ENCODE peak calls at places on chromosomes 11 and 22, in seven cellular contexts. N is spleen, L is psoas muscle, B is right atrium auricular region, F is colonic mucosa, Y is uterus, P is IMR-90. V is an unnamed sample. For H3K9me3 and H3K4me1, the result is how much of the 10 kb centered on the place peaks cover.

GRCh38 chr11:126990716-126991480 is 9.7 kb downstream of the KIRREL3 start:
- DNase-seq in B (no peak), L (no peak), N (no peak), F (no peak), Y (no peak), P (peak), V (no peak)

GRCh38 chr11:116851631-116852030 is 14.2 kb upstream of the APOA1 start:
- DNase-seq in B (no peak), L (no peak), P (no peak), F (no peak), N (peak), Y (no peak), V (no peak)

GRCh38 chr11:38416141-38416540 is 1818.1 kb upstream of the RAG2 start:
- DNase-seq in P (no peak), F (no peak), B (no peak), L (no peak), N (no peak), Y (no peak), V (no peak)

GRCh38 chr22:35155403-35156025 is 89.6 kb downstream of the ISX start:
- DNase-seq in P (no peak), B (no peak), N (no peak), Y (no peak), L (no peak), F (no peak), V (no peak)

GRCh38 chr11:94574193-94574961 is 7.2 kb downstream of the PIWIL4 start:
- DNase-seq in B (no peak), F (no peak), Y (peak), P (peak), L (peak), N (no peak), V (no peak)

GRCh38 chr11:104529916-104530315 is 366.0 kb upstream of the PDGFD start:
- DNase-seq in Y (no peak), B (no peak), N (no peak), P (no peak), L (no peak), F (no peak), V (no peak)

GRCh38 chr11:62602141-62603071 is 741 bp upstream of the MTA2 start:
- DNase-seq in Y (peak), L (peak), N (peak), B (peak), P (peak), F (peak), V (no peak)

GRCh38 chr22:30371981-30372380 is 15.2 kb downstream of the CCDC157 start:
- DNase-seq in B (no peak), F (no peak), N (no peak), Y (no peak), P (no peak), L (no peak), V (no peak)

GRCh38 chr11:8759634-8760033 is 77.0 kb downstream of the RPL27A start:
- DNase-seq in Y (peak), P (no peak), N (no peak), L (peak), B (no peak), F (no peak), V (no peak)

GRCh38 chr11:6572215-6572614 is 31.2 kb downstream of the RRP8 start:
- DNase-seq in N (no peak), Y (no peak), L (no peak), P (peak), B (no peak), F (no peak), V (no peak)

GRCh38 chr22:41902932-41903421 is 11.9 kb downstream of the SHISA8 start:
- DNase-seq in B (no peak), Y (no peak), N (no peak), P (no peak), F (no peak), L (peak), V (no peak)

GRCh38 chr11:131704682-131705081 is 334.3 kb downstream of the NTM start:
- DNase-seq in L (no peak), F (no peak), Y (no peak), P (no peak), B (no peak), N (no peak), V (no peak)
- H3K9me3 ChIP-seq in L (under half), F (under half), Y (under half), P (under half), B (under half), N (under half), V (under half)

GRCh38 chr11:46299425-46300067 is 22.1 kb downstream of the CREB3L1 start:
- DNase-seq in F (no peak), P (peak), L (no peak), N (no peak), B (no peak), Y (no peak), V (no peak)
- H3K4me1 ChIP-seq in F (under half), P (under half), L (under half), N (under half), B (under half), Y (under half), V (under half)

GRCh38 chr22:27632451-27633295 is 168.9 kb downstream of the MN1 start:
- DNase-seq in F (no peak), N (no peak), B (no peak), Y (no peak), L (no peak), P (no peak), V (no peak)
- H3K27ac ChIP-seq in F (no peak), N (no peak), B (peak), Y (no peak), L (no peak), P (no peak), V (no peak)

DNA sequence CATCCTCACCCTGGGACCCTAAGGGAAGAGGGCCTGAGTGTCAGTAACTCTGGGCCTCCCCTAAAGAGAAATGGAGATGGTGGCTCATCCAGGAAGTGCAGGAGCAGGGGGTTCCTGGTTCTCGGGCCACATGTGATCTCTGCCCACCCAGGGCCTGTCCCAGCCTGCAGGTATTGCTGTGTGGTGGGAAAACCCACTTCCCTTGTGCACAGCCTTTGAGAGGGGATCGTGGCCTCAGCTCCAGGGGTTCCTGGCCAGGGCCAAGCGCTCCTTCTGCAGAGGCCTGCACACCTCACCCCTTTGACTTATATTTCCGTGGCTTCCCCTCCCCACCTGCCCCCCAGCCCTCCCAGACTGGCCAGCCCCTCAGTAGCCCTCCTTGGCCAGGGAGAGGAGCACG is 213.5 kb downstream of the OR4C45 start:
- DNase-seq in Y (no peak), N (no peak), L (no peak), P (no peak), F (no peak), B (no peak), V (no peak)
- H3K9me3 ChIP-seq in Y (under half), N (under half), L (under half), P (under half), F (under half), B (under half), V (under half)